ENCODE peak calls at places on chromosomes 7 and 10, in five cellular contexts. B, Y, D, J and I are unnamed samples.

GRCh38 chr7:17680026-17680425 is 260.3 kb downstream of the SNX13 start:
- DNase-seq in B (no peak), Y (peak), D (no peak), J (peak), I (no peak)

GRCh38 chr10:79275431-79275851 is 71.8 kb upstream of the PPIF start:
- DNase-seq in B (no peak), Y (peak), D (no peak), J (peak), I (peak)

GRCh38 chr10:57921140-57921539 is 346.6 kb downstream of the IPMK start:
- DNase-seq in B (no peak), Y (no peak), D (no peak), J (no peak), I (no peak)

GRCh38 chr7:110502893-110503465 is 587.9 kb upstream of the LRRN3 start:
- DNase-seq in B (no peak), Y (no peak), D (no peak), J (no peak), I (no peak)

GRCh38 chr10:43204394-43204942 is 62.4 kb downstream of the RASGEF1A start:
- DNase-seq in B (no peak), Y (no peak), D (no peak), J (no peak), I (peak)

GRCh38 chr7:81234896-81235295 is 316.0 kb upstream of the SEMA3C start:
- DNase-seq in B (no peak), Y (no peak), D (no peak), J (no peak), I (no peak)

GRCh38 chr7:91128574-91129348 is 135.5 kb upstream of the FZD1 start:
- DNase-seq in B (no peak), Y (no peak), D (no peak), J (no peak), I (no peak)

GRCh38 chr10:74889662-74889998 is 63.2 kb downstream of the KAT6B start:
- DNase-seq in B (no peak), Y (no peak), D (no peak), J (no peak), I (no peak)

GRCh38 chr7:84688671-84689070 is 494.1 kb upstream of the SEMA3A start:
- DNase-seq in B (no peak), Y (no peak), D (no peak), J (no peak), I (no peak)

GRCh38 chr7:516606-517456 is 2.8 kb downstream of the PDGFA start:
- DNase-seq in B (no peak), Y (peak), D (no peak), J (peak), I (peak)

GRCh38 chr10:114661212-114661611 is 3.1 kb upstream of the ABLIM1 start:
- DNase-seq in B (no peak), Y (no peak), D (no peak), J (no peak), I (no peak)

GRCh38 chr10:133202778-133203651 is 27.0 kb upstream of the UTF1 start:
- DNase-seq in B (no peak), Y (no peak), D (no peak), J (no peak), I (no peak)

GRCh38 chr10:114824396-114824795 is 2.8 kb downstream of the FHIP2A start:
- DNase-seq in B (no peak), Y (no peak), D (no peak), J (no peak), I (no peak)

GRCh38 chr10:78913219-78914059 is 155.3 kb upstream of the ZMIZ1 start:
- DNase-seq in B (no peak), Y (no peak), D (no peak), J (peak), I (no peak)

GRCh38 chr7:116273918-116274301 is 63.6 kb downstream of the TES start:
- DNase-seq in B (no peak), Y (no peak), D (no peak), J (no peak), I (no peak)

GRCh38 chr10:71632200-71632820 is 87.3 kb downstream of the C10orf105 start:
- DNase-seq in B (no peak), Y (no peak), D (no peak), J (no peak), I (no peak)

GRCh38 chr10:106107711-106108110 is 1056.8 kb downstream of the SORCS1 start:
- DNase-seq in B (no peak), Y (no peak), D (no peak), J (no peak), I (no peak)

GRCh38 chr10:15843705-15844104 is 16.6 kb downstream of the MINDY3 start:
- DNase-seq in B (no peak), Y (no peak), D (no peak), J (no peak), I (no peak)

GRCh38 chr10:3265081-3265480 is 92.5 kb upstream of the PITRM1 start:
- DNase-seq in B (no peak), Y (no peak), D (no peak), J (no peak), I (no peak)

GRCh38 chr10:77716943-77717735 is 79.5 kb upstream of the KCNMA1 start:
- DNase-seq in B (no peak), Y (no peak), D (no peak), J (no peak), I (no peak)

GRCh38 chr7:27277628-27278027 is 35.0 kb downstream of the EVX1 start:
- DNase-seq in B (no peak), Y (no peak), D (peak), J (no peak), I (no peak)

GRCh38 chr10:29239569-29240472 is 49.0 kb upstream of the LYZL1 start:
- DNase-seq in B (no peak), Y (no peak), D (peak), J (no peak), I (no peak)

GRCh38 chr7:133479456-133480097 is 226.7 kb downstream of the EXOC4 start:
- DNase-seq in B (no peak), Y (no peak), D (no peak), J (no peak), I (no peak)

GRCh38 chr10:125933693-125934092 is 37.3 kb downstream of the FANK1 start:
- DNase-seq in B (no peak), Y (no peak), D (no peak), J (no peak), I (no peak)

GRCh38 chr7:28626629-28627262 is 214.4 kb downstream of the CREB5 start:
- DNase-seq in B (peak), Y (peak), D (peak), J (no peak), I (no peak)

GRCh38 chr7:140342732-140343514 is 55.4 kb downstream of the SLC37A3 start:
- DNase-seq in B (no peak), Y (peak), D (peak), J (peak), I (no peak)

GRCh38 chr7:27834179-27834921 is 94.4 kb downstream of the TAX1BP1 start:
- DNase-seq in B (no peak), Y (no peak), D (no peak), J (no peak), I (no peak)

GRCh38 chr10:101562231-101562630 is 25.8 kb downstream of the POLL start:
- DNase-seq in B (no peak), Y (no peak), D (no peak), J (no peak), I (no peak)